ENCODE peak calls at places on chromosome 7, in four cellular contexts. L, W, B and P are unnamed samples.
A peak's percentile ranks its signal among the peaks of the same experiment; 100 is the strongest.

GRCh38 chr7:158258411-158259130 is 329.1 kb downstream of the PTPRN2 start:
- DNase-seq in L (no peak), W (no peak), B (no peak), P (no peak)

GRCh38 chr7:12210179-12211053 is 678 bp upstream of the TMEM106B start:
- DNase-seq in L (peak; percentile 0), W (no peak), B (no peak), P (no peak)

GRCh38 chr7:98913612-98914011 is 35.3 kb downstream of the TRRAP start:
- DNase-seq in L (no peak), W (no peak), B (no peak), P (no peak)

GRCh38 chr7:155382802-155383171 is 75.1 kb upstream of the EN2 start:
- DNase-seq in L (no peak), W (no peak), B (no peak), P (no peak)

GRCh38 chr7:147412782-147413186 is 1177.8 kb upstream of the C7orf33 start:
- DNase-seq in L (peak; percentile 1), W (no peak), B (no peak), P (no peak)

GRCh38 chr7:100947792-100948191 is 1.5 kb upstream of the MUC3A start:
- DNase-seq in L (no peak), W (no peak), B (no peak), P (no peak)

GRCh38 chr7:25430200-25430953 is 202.1 kb upstream of the NPVF start:
- DNase-seq in L (no peak), W (no peak), B (no peak), P (no peak)

GRCh38 chr7:105224884-105225651 is 163.7 kb downstream of the SRPK2 start:
- DNase-seq in L (no peak), W (no peak), B (peak; percentile 42), P (no peak)

GRCh38 chr7:140212100-140212881 is 35.5 kb upstream of the KDM7A start:
- DNase-seq in L (no peak), W (no peak), B (peak; percentile 80), P (no peak)

DNA sequence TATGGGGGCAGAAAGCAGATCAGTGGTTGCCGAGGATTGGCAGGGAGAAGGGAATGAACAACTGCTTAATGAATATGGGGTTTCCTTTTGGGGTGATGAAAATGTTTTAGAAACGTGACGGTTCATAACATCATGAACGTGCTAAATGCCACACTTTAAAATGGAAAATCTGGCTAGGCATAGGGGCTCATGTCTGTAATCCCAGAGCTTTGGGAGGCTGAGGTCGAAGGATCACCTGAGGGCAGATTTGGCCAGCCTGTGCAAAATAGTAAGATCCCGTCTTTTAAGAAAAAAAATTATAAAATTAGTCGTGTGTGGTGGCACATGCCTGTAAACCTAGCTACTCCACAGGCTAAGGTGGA is 3.1 kb downstream of the FAM3C start:
- DNase-seq in L (no peak), W (no peak), B (no peak), P (no peak)
- H3K4me1 ChIP-seq in L (peaks cover 45% of the 10 kb centered on the region), W (no peaks in the 10 kb centered on the region), B (peaks cover 14% of the 10 kb centered on the region), P (no peaks in the 10 kb centered on the region)

GRCh38 chr7:82839555-82839954 is 323.1 kb downstream of the PCLO start:
- DNase-seq in L (no peak), W (no peak), B (no peak), P (peak; percentile 40)

GRCh38 chr7:82841828-82842227 is 320.9 kb downstream of the PCLO start:
- DNase-seq in L (no peak), W (no peak), B (no peak), P (no peak)

GRCh38 chr7:82840061-82840460 is 322.6 kb downstream of the PCLO start:
- DNase-seq in L (no peak), W (no peak), B (no peak), P (no peak)

GRCh38 chr7:82839063-82839462 is 323.6 kb downstream of the PCLO start:
- DNase-seq in L (no peak), W (no peak), B (no peak), P (no peak)

GRCh38 chr7:82838314-82838713 is 324.4 kb downstream of the PCLO start:
- DNase-seq in L (no peak), W (no peak), B (no peak), P (no peak)
- H3K9ac ChIP-seq in L (no peak overlapping the region), W (no peak overlapping the region), B (no peak overlapping the region), P (no peak overlapping the region)

GRCh38 chr7:41110186-41110585 is 592.7 kb downstream of the INHBA start:
- DNase-seq in L (no peak), W (no peak), B (no peak), P (no peak)

GRCh38 chr7:41104621-41105020 is 598.3 kb downstream of the INHBA start:
- DNase-seq in L (no peak), W (no peak), B (no peak), P (no peak)

GRCh38 chr7:41108821-41109220 is 594.1 kb downstream of the INHBA start:
- DNase-seq in L (no peak), W (no peak), B (no peak), P (no peak)

GRCh38 chr7:41107938-41108448 is 594.9 kb downstream of the INHBA start:
- DNase-seq in L (peak; percentile 3), W (no peak), B (peak; percentile 4), P (no peak)

DNA sequence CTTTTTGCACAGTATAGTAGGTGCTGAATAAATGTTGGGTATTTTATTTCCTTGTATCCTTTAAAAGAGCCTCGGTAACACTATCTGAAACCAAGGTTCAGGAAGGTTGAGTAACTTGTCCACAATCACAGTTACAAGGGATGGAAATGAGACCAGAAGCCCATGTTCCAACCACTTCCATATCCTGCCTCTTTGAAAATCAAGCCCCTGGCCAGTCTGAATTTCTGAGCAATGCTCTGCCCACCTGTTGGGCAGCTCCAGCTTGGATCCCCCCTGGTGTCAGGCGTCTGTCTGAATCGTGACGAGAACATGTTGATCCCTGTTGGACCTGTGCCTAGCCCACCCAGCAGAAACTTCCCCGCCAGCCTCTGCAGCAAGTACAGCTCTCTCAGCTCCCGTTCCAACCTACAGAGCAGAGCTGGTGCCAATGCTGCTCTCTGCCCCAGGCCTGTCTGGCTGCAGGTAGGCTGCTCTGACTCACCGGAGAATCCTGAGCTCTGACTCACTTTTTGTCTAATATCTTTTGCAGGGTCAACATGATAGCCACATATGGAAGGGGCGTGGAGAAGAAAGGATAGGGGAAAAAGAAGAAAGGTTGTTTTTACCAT is 595.5 kb downstream of the INHBA start:
- DNase-seq in L (peak; percentile 24), W (no peak), B (no peak), P (no peak)
- TF ChIP-seq SUZ12 in L (no peak), W (no peak), B (no peak), P (no peak)

DNA sequence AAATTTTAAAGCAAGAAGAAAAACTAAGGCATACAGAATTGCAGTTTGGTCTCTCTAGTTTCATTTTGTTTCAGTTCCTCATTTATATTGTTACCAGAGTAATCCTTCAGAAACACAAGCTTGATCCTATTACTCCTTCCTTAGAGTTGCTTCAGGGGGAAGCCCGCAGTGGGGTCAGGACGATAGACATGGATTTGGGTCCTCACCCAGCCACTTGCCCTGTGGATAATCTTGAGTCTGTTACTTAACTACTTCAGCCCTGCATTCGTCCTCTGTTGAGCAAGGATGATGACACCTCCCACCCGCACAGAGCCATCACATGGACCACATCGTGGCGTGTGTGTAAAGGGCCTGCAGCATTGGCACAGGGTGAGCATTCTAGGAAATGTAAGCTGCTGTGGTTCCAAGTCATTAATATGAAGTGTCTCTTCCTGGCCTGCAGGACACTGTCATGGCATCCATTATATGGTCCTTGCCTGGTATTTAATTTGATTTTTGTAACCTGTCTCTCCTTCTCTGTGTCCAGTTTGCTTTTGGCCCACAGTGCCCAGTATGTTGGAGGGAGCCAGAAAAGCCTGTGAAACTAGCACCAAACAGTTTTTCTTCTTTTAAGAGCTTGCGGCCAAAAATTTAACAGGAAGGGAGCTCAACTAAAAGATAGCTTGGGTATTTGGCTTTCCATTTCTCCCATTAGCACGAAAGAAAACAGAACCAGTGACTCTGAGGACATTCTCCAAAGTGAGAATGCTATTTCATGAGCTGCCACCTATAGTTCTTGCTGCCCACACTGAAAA is 111.3 kb downstream of the EEPD1 start:
- DNase-seq in L (no peak), W (no peak), B (no peak), P (no peak)
- H3K4me1 ChIP-seq in L (peaks cover 70% of the 10 kb centered on the region), W (no peaks in the 10 kb centered on the region), B (peaks cover 22% of the 10 kb centered on the region), P (no peaks in the 10 kb centered on the region)

GRCh38 chr7:78017621-78018100 is 219.1 kb downstream of the PHTF2 start:
- DNase-seq in L (no peak), W (no peak), B (no peak), P (no peak)

GRCh38 chr7:78019457-78020130 is 221.0 kb downstream of the PHTF2 start:
- DNase-seq in L (peak; percentile 45), W (peak; percentile 38), B (no peak), P (no peak)

GRCh38 chr7:78020874-78021249 is 222.3 kb downstream of the PHTF2 start:
- DNase-seq in L (no peak), W (no peak), B (no peak), P (no peak)

GRCh38 chr7:78020131-78020873 is 221.7 kb downstream of the PHTF2 start:
- DNase-seq in L (peak; percentile 51), W (no peak), B (peak; percentile 17), P (peak; percentile 58)

GRCh38 chr7:78018541-78019456 is 220.2 kb downstream of the PHTF2 start:
- DNase-seq in L (no peak), W (no peak), B (no peak), P (no peak)
- H3K9ac ChIP-seq in L (no peak overlapping the region), W (no peak overlapping the region), B (no peak overlapping the region), P (peak overlapping the region; percentile 51)

DNA sequence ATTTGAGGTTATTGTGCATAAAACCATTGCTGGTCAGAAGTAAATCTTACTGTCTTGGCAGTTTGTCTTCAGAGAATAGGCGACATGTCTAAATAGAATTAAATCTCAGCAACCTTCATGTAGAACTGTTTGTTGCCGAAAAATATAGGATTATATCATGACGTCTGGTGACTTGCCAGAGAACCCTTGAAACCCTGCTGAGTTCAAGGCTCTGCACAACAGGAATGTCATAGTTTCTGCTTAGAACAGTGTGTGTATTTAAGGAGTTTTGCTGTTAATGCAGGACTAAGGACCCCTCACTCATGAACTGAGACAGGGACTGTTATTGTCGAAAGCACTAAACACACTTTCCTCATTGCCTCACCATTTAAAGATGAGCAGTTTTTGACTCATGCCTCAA is 206.4 kb upstream of the ETV1 start:
- DNase-seq in L (no peak), W (no peak), B (no peak), P (no peak)
- TF ChIP-seq SUZ12 in L (no peak), W (no peak), B (no peak), P (no peak)

GRCh38 chr7:22052650-22053336 is 107.1 kb upstream of the CDCA7L start:
- DNase-seq in L (no peak), W (no peak), B (no peak), P (no peak)

GRCh38 chr7:22052221-22052639 is 106.5 kb upstream of the CDCA7L start:
- DNase-seq in L (no peak), W (no peak), B (no peak), P (no peak)

DNA sequence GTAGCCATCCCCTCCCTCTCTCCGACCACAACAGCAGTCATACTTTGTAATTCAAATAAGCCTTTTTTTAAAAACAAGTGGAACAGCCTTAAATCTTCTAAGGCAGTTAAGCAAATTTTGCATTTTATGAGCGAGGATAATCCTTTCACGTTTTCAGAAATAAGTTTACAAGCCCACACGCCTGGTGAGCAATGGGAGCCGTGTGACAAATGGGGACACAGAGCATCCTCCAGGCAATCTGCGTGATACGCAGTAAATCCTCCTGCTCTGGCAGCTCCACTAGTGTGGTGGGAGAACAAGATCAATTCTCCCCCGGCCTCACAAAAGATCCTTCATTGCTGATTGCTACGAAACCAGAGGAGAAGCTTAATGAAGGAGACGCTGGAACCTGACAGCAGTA is 104.1 kb upstream of the CDCA7L start:
- DNase-seq in L (no peak), W (no peak), B (no peak), P (no peak)
- H3K4me1 ChIP-seq in L (no peaks in the 10 kb centered on the region), W (peaks cover 4% of the 10 kb centered on the region), B (no peaks in the 10 kb centered on the region), P (no peaks in the 10 kb centered on the region)